ENCODE peak calls at places on chromosomes 16 and 17, in ten cellular contexts. T is fibroblast of mammary gland; E is stomach; P is ascending aorta; U is prostate gland; G is GM12865; S is fibroblast of villous mesenchyme; I is cardiac muscle cell; B is effector memory CD4-positive, alpha-beta T cell; N is RWPE2. V is an unnamed sample.

GRCh38 chr17:35766903-35767510 is 6.3 kb downstream of the C17orf50 start:
- DNase-seq in P (no peak), U (peak), N (no peak), T (peak), E (peak), I (peak), S (peak), G (peak), B (no peak), V (no peak)

GRCh38 chr16:52545544-52546262 is 1.2 kb downstream of the TOX3 start:
- DNase-seq in N (no peak), P (no peak), T (no peak), I (no peak), B (no peak), U (no peak), E (no peak), S (no peak), G (no peak), V (no peak)

GRCh38 chr16:15980329-15980728 is 30.9 kb downstream of the ABCC1 start:
- DNase-seq in U (no peak), G (no peak), T (no peak), I (no peak), S (no peak), E (no peak), N (no peak), P (no peak), B (no peak), V (no peak)

GRCh38 chr17:80253631-80254395 is 6.8 kb upstream of the RNF213 start:
- DNase-seq in N (no peak), E (no peak), T (no peak), I (no peak), G (no peak), P (no peak), S (no peak), U (no peak), B (no peak), V (no peak)

GRCh38 chr16:49855280-49855821 is 561 bp downstream of the ZNF423 start:
- DNase-seq in I (peak), N (no peak), P (no peak), T (peak), E (peak), G (peak), U (peak), S (peak), B (peak), V (peak)

GRCh38 chr16:50268352-50268751 is 2.0 kb downstream of the ADCY7 start:
- DNase-seq in G (no peak), E (no peak), S (no peak), U (no peak), T (no peak), N (peak), I (no peak), B (no peak), P (no peak), V (peak)

GRCh38 chr16:57299719-57300386 is 15.4 kb upstream of the PLLP start:
- DNase-seq in U (peak), T (peak), G (peak), E (peak), N (peak), S (peak), P (peak), I (peak), B (peak), V (peak)

GRCh38 chr16:22232277-22233049 is 26.4 kb downstream of the EEF2K start:
- DNase-seq in N (no peak), I (no peak), G (peak), U (peak), S (no peak), E (peak), P (no peak), T (peak), B (no peak), V (no peak)

GRCh38 chr16:78980825-78981224 is 619.7 kb downstream of the MAF start:
- DNase-seq in U (no peak), E (no peak), P (no peak), N (no peak), T (no peak), I (no peak), G (no peak), S (no peak), B (no peak), V (no peak)

GRCh38 chr17:83062818-83063671 is 16.4 kb upstream of the METRNL start:
- DNase-seq in N (peak), P (no peak), U (no peak), S (no peak), B (no peak), I (no peak), G (no peak), E (peak), T (no peak), V (no peak)

GRCh38 chr16:54931041-54931756 is 534 bp downstream of the IRX5 start:
- DNase-seq in N (no peak), U (no peak), P (no peak), T (peak), B (no peak), S (no peak), I (peak), E (no peak), G (no peak), V (peak)

GRCh38 chr16:84518804-84519341 is 14.4 kb upstream of the MEAK7 start:
- DNase-seq in U (no peak), B (peak), T (no peak), I (no peak), N (no peak), G (no peak), S (no peak), E (no peak), P (no peak), V (no peak)

GRCh38 chr16:50368410-50369132 is at the start of gene BRD7:
- DNase-seq in N (no peak), G (peak), T (peak), P (no peak), U (peak), B (peak), S (peak), I (peak), E (peak), V (peak)

GRCh38 chr17:65100316-65101140 is 36.6 kb upstream of the RGS9 start:
- DNase-seq in U (peak), S (peak), P (peak), I (peak), N (peak), B (peak), G (peak), E (peak), T (peak), V (peak)

GRCh38 chr17:4073983-4074830 is 68.6 kb downstream of the ZZEF1 start:
- DNase-seq in E (peak), U (no peak), I (no peak), T (peak), S (no peak), B (no peak), G (peak), P (no peak), N (no peak), V (peak)

GRCh38 chr16:75580-76501 is 2.2 kb upstream of the MPG start:
- DNase-seq in U (no peak), P (peak), I (peak), S (peak), E (peak), G (no peak), B (no peak), N (no peak), T (peak), V (peak)

GRCh38 chr17:13642188-13642587 is 40.5 kb upstream of the HS3ST3A1 start:
- DNase-seq in S (no peak), P (no peak), B (no peak), N (no peak), T (no peak), I (no peak), U (no peak), E (no peak), G (no peak), V (no peak)

GRCh38 chr16:65315004-65315398 is 193.1 kb upstream of the CDH11 start:
- DNase-seq in N (no peak), I (peak), G (no peak), S (no peak), P (no peak), U (no peak), E (no peak), B (no peak), T (peak), V (peak)

GRCh38 chr17:1487939-1488825 is 4.3 kb downstream of the MYO1C start:
- DNase-seq in G (peak), S (peak), B (peak), N (no peak), U (peak), I (peak), P (peak), E (peak), T (peak), V (peak)

GRCh38 chr16:35221482-35222185 is 1762.2 kb downstream of the TP53TG3F start:
- DNase-seq in N (no peak), U (no peak), I (no peak), E (no peak), B (no peak), G (no peak), P (no peak), S (no peak), T (no peak), V (no peak)

GRCh38 chr17:82563318-82563717 is 43.8 kb downstream of the FOXK2 start:
- DNase-seq in S (no peak), U (no peak), G (no peak), E (no peak), T (no peak), B (no peak), P (no peak), N (no peak), I (no peak), V (no peak)

GRCh38 chr17:79047923-79048825 is 24.2 kb downstream of the C1QTNF1 start:
- DNase-seq in E (peak), I (no peak), B (no peak), S (no peak), P (no peak), U (no peak), G (no peak), N (no peak), T (peak), V (no peak)

GRCh38 chr16:71295950-71296349 is 6.7 kb upstream of the CMTR2 start:
- DNase-seq in G (no peak), B (no peak), E (no peak), T (no peak), N (no peak), S (no peak), P (no peak), U (no peak), I (no peak), V (no peak)

GRCh38 chr16:85269165-85269564 is 156.9 kb upstream of the CIBAR2 start:
- DNase-seq in P (no peak), I (no peak), S (no peak), B (no peak), N (no peak), U (no peak), E (no peak), G (no peak), T (no peak), V (no peak)

GRCh38 chr17:46181940-46182339 is 11.3 kb downstream of the KANSL1 start:
- DNase-seq in N (no peak), U (no peak), E (no peak), I (no peak), T (no peak), G (no peak), B (no peak), P (no peak), S (no peak), V (no peak)

GRCh38 chr17:59846391-59847165 is 46.2 kb downstream of the TUBD1 start:
- DNase-seq in E (peak), I (peak), N (no peak), G (peak), P (no peak), U (peak), T (peak), S (peak), B (no peak), V (peak)

GRCh38 chr17:10169274-10169673 is 29.1 kb downstream of the GAS7 start:
- DNase-seq in T (peak), G (no peak), I (no peak), U (no peak), P (no peak), E (no peak), N (no peak), S (peak), B (no peak), V (no peak)

GRCh38 chr17:57938061-57938502 is 17.1 kb downstream of the CUEDC1 start:
- DNase-seq in S (peak), I (no peak), E (no peak), T (no peak), G (no peak), N (no peak), B (no peak), U (no peak), P (no peak), V (no peak)

DNA sequence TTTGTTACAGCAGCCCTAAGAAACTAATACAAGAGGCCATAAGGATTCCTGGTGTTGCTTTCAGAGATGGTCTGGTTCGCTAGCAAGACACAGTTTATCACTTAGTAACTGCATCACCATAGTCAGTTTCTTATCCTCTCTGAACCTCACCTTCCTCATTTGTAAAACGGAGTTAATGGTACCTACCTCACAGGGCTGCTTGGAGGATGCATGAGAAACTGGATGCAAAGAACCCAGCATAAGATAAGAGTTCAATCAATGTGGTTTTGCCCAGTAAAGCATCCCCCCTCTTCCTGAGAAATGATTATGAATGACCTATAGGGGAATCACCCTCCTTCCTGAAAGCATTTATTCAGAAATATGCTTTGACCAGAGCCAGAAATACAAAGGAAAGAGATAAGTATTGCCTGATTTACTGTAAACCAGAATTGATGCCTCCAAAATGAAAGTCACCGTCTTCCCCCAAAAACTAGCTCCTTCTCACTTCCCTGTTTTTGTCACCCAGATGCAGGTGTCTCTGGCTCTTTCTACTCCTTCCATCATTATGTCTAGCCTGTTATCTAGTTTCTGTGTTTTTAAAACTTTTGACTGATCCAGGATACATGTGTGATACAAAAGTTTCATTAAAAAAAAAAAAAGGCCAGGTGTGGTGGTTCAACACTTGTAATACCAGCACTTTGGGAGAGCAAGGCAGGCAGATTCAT is 2.8 kb upstream of the TEFM start:
- DNase-seq in U (no peak), T (no peak), I (no peak), E (no peak), S (no peak), B (no peak), P (no peak), N (no peak), G (no peak), V (no peak)
- H3K4me3 ChIP-seq in U (no peak), T (no peak), I (no peak), E (no peak), S (no peak), B (no peak), P (no peak), N (no peak), G (no peak), V (no peak)

GRCh38 chr16:23950291-23950894 is 114.6 kb downstream of the PRKCB start:
- DNase-seq in I (no peak), G (no peak), E (no peak), B (no peak), U (no peak), S (no peak), N (no peak), T (no peak), P (no peak), V (no peak)

GRCh38 chr16:23949630-23950290 is 114.0 kb downstream of the PRKCB start:
- DNase-seq in G (peak), U (no peak), P (no peak), E (peak), T (no peak), S (no peak), B (peak), N (no peak), I (no peak), V (no peak)

GRCh38 chr16:23953476-23953875 is 117.7 kb downstream of the PRKCB start:
- DNase-seq in S (no peak), I (no peak), P (no peak), T (no peak), E (no peak), N (no peak), G (no peak), U (no peak), B (no peak), V (no peak)

GRCh38 chr16:23950898-23951297 is 115.1 kb downstream of the PRKCB start:
- DNase-seq in B (no peak), P (no peak), N (no peak), S (no peak), E (no peak), G (no peak), T (no peak), I (no peak), U (no peak), V (no peak)

DNA sequence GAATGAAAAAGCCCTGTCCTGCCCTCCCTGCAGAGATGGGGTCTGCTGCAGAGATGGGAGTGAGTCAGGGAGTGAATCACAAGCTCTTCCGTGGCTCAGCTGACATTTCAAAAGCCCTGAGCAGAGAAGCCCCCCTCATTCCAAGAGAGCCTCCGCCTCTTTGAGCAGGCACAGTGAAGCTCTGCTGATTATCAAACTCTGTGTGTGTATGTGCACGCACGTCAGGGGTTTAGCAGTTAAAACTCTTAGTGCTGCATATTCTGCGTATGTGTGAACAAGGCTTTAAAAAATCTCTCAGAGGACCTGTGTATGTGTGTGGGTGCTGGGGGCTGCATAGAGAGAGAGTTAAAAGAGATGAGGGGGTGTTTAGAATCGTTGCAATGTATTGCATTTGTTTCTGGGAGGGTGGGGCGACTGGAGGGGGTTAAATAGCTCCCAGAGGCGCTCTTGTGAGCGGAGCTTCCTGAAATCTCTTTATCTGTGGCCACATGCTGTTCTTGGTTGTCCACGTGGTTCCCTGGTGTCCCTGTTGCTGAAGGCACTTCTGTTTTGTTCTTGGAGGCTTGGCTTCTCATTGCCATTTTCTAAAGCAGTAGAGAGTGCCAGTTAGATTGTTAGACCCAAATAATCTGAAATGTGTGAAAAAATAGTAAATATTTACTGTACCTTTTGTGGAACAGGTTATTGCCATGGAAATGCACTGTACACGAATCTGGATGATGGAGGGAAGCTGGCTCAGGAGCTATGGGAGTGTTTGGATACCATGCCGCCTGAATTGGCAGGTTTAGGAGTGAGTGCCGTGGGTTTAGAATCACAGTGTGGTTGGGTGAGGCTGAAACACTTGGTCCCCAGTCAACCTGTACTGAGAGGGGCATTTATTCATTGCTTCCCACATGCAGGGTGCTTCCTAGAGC is 116.6 kb downstream of the PRKCB start:
- DNase-seq in U (no peak), I (peak), B (no peak), S (no peak), E (no peak), T (peak), N (no peak), P (no peak), G (no peak), V (no peak)
- H3K4me3 ChIP-seq in U (no peak), I (peak), B (no peak), S (no peak), E (no peak), T (no peak), N (no peak), P (no peak), G (no peak), V (no peak)

GRCh38 chr17:76451480-76451879 is 1.5 kb downstream of the UBE2O start:
- DNase-seq in S (no peak), N (no peak), I (no peak), U (no peak), B (no peak), E (no peak), T (no peak), P (no peak), G (no peak), V (no peak)
- H3K4me3 ChIP-seq in S (peak), N (peak), I (peak), U (no peak), B (no peak), E (no peak), T (peak), P (peak), G (peak), V (peak)

GRCh38 chr17:40542562-40543411 is 22.5 kb downstream of the CCR7 start:
- DNase-seq in N (peak), P (peak), S (peak), I (peak), G (peak), U (no peak), B (peak), E (peak), T (peak), V (peak)

GRCh38 chr17:40540448-40540847 is 24.8 kb downstream of the CCR7 start:
- DNase-seq in U (no peak), P (no peak), T (no peak), G (no peak), N (no peak), I (no peak), E (no peak), S (no peak), B (peak), V (no peak)

GRCh38 chr17:40541873-40542561 is 23.3 kb downstream of the CCR7 start:
- DNase-seq in I (no peak), G (no peak), T (no peak), E (no peak), S (no peak), U (no peak), B (no peak), P (no peak), N (peak), V (peak)

GRCh38 chr17:40539711-40540411 is 25.4 kb downstream of the CCR7 start:
- DNase-seq in P (no peak), B (no peak), U (no peak), N (no peak), T (no peak), E (no peak), S (no peak), I (no peak), G (no peak), V (no peak)

GRCh38 chr17:40541060-40541872 is 24.0 kb downstream of the CCR7 start:
- DNase-seq in U (no peak), I (no peak), T (no peak), S (no peak), G (no peak), P (no peak), N (peak), E (no peak), B (peak), V (no peak)
- H3K4me3 ChIP-seq in U (no peak), I (no peak), T (no peak), S (no peak), G (no peak), P (no peak), N (no peak), E (no peak), B (peak), V (no peak)

DNA sequence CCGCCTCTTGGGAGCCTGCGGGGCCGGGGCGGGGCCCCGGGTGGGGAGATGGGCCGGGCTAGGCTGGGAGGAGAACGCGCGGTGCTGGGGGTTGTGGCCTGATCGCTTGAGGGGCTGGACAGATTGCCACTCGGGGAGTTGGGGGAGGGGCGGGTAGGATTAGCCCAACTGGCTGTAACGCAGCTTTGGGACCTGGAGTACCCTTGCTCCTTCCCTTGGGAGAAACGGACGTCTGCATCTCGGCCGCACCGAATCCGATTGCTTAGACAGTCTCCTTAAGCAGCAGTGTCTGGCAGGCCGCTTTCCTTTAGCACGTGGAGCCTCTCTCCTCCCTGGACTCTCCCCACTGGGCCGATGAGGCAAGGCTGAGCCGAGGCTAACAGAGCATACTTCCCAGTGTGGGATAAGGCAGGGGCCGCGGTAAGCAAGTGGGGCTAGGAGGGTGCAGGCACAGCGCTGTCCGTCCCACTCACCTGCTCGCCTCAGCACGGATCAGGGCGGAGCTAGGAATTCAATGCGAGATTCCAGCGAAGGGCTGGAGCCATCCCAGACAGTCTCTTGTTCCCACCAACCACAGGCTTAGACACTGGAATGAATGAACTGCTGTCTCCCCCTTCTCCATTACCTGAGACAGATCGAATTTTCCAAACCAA is 540 bp upstream of the ACLY start:
- DNase-seq in T (peak), I (no peak), E (no peak), S (peak), B (no peak), U (peak), G (no peak), N (peak), P (peak), V (no peak)
- H3K4me3 ChIP-seq in T (peak), I (peak), E (peak), S (peak), B (peak), U (peak), G (peak), N (peak), P (peak), V (peak)

V was measured in psoas muscle.